ENCODE peak calls at places on chromosomes 2 and 18, in six cellular contexts. One of them, this sample, is unnamed. For H3K4me1, the result is how much of the 10 kb centered on the place peaks cover.

GRCh38 chr2:2810504-2810903 is 479.4 kb upstream of the MYT1L start:
- DNase-seq in astrocyte: no peak
- DNase-seq in psoas muscle: no peak
- DNase-seq in OCI-LY7: no peak
- DNase-seq in Panc1: no peak
- DNase-seq in kidney: peak
- DNase-seq in this sample: no peak

GRCh38 chr2:130834091-130834922 is 2.4 kb upstream of the ARHGEF4 start:
- DNase-seq in astrocyte: peak
- DNase-seq in psoas muscle: peak
- DNase-seq in OCI-LY7: peak
- DNase-seq in Panc1: no peak
- DNase-seq in kidney: peak
- DNase-seq in this sample: no peak

GRCh38 chr18:26940744-26941398 is 75.4 kb upstream of the AQP4 start:
- DNase-seq in astrocyte: no peak
- DNase-seq in psoas muscle: no peak
- DNase-seq in OCI-LY7: no peak
- DNase-seq in Panc1: no peak
- DNase-seq in kidney: no peak
- DNase-seq in this sample: no peak

GRCh38 chr18:56358608-56359007 is 279.8 kb downstream of the TXNL1 start:
- DNase-seq in astrocyte: no peak
- DNase-seq in psoas muscle: no peak
- DNase-seq in OCI-LY7: no peak
- DNase-seq in Panc1: no peak
- DNase-seq in kidney: no peak
- DNase-seq in this sample: no peak

GRCh38 chr18:58556333-58557012 is 72.4 kb downstream of the ALPK2 start:
- DNase-seq in astrocyte: no peak
- DNase-seq in psoas muscle: peak
- DNase-seq in OCI-LY7: no peak
- DNase-seq in Panc1: no peak
- DNase-seq in kidney: no peak
- DNase-seq in this sample: peak

GRCh38 chr2:130827502-130828251 is 9.0 kb upstream of the ARHGEF4 start:
- DNase-seq in astrocyte: peak
- DNase-seq in psoas muscle: no peak
- DNase-seq in OCI-LY7: no peak
- DNase-seq in Panc1: no peak
- DNase-seq in kidney: peak
- DNase-seq in this sample: no peak

GRCh38 chr2:44952806-44953685 is 11.5 kb downstream of the SIX3 start:
- DNase-seq in astrocyte: no peak
- DNase-seq in psoas muscle: peak
- DNase-seq in OCI-LY7: no peak
- DNase-seq in Panc1: no peak
- DNase-seq in kidney: no peak
- DNase-seq in this sample: no peak

GRCh38 chr2:70088508-70089219 is 1.4 kb downstream of the PCBP1 start:
- DNase-seq in astrocyte: no peak
- DNase-seq in psoas muscle: no peak
- DNase-seq in OCI-LY7: no peak
- DNase-seq in Panc1: no peak
- DNase-seq in kidney: no peak
- DNase-seq in this sample: no peak

GRCh38 chr2:135916232-135916631 is 40.0 kb upstream of the MCM6 start:
- DNase-seq in astrocyte: peak
- DNase-seq in psoas muscle: no peak
- DNase-seq in OCI-LY7: peak
- DNase-seq in Panc1: peak
- DNase-seq in kidney: no peak
- DNase-seq in this sample: no peak

GRCh38 chr2:164073053-164073757 is 337.4 kb upstream of the FIGN start:
- DNase-seq in astrocyte: peak
- DNase-seq in psoas muscle: no peak
- DNase-seq in OCI-LY7: no peak
- DNase-seq in Panc1: no peak
- DNase-seq in kidney: no peak
- DNase-seq in this sample: no peak

GRCh38 chr18:3703732-3704176 is 253.8 kb downstream of the TGIF1 start:
- DNase-seq in astrocyte: peak
- DNase-seq in psoas muscle: peak
- DNase-seq in OCI-LY7: peak
- DNase-seq in Panc1: peak
- DNase-seq in kidney: no peak
- DNase-seq in this sample: peak

GRCh38 chr2:149483004-149483605 is 104.5 kb downstream of the MMADHC start:
- DNase-seq in astrocyte: peak
- DNase-seq in psoas muscle: no peak
- DNase-seq in OCI-LY7: no peak
- DNase-seq in Panc1: no peak
- DNase-seq in kidney: no peak
- DNase-seq in this sample: no peak

GRCh38 chr2:133389569-133389968 is 178.7 kb downstream of the NCKAP5 start:
- DNase-seq in astrocyte: no peak
- DNase-seq in psoas muscle: no peak
- DNase-seq in OCI-LY7: no peak
- DNase-seq in Panc1: no peak
- DNase-seq in kidney: no peak
- DNase-seq in this sample: no peak

GRCh38 chr2:190909680-190910079 is 29.1 kb downstream of the GLS start:
- DNase-seq in astrocyte: no peak
- DNase-seq in psoas muscle: no peak
- DNase-seq in OCI-LY7: no peak
- DNase-seq in Panc1: no peak
- DNase-seq in kidney: no peak
- DNase-seq in this sample: no peak

GRCh38 chr2:190904644-190905043 is 24.0 kb downstream of the GLS start:
- DNase-seq in astrocyte: peak
- DNase-seq in psoas muscle: no peak
- DNase-seq in OCI-LY7: no peak
- DNase-seq in Panc1: no peak
- DNase-seq in kidney: no peak
- DNase-seq in this sample: no peak

DNA sequence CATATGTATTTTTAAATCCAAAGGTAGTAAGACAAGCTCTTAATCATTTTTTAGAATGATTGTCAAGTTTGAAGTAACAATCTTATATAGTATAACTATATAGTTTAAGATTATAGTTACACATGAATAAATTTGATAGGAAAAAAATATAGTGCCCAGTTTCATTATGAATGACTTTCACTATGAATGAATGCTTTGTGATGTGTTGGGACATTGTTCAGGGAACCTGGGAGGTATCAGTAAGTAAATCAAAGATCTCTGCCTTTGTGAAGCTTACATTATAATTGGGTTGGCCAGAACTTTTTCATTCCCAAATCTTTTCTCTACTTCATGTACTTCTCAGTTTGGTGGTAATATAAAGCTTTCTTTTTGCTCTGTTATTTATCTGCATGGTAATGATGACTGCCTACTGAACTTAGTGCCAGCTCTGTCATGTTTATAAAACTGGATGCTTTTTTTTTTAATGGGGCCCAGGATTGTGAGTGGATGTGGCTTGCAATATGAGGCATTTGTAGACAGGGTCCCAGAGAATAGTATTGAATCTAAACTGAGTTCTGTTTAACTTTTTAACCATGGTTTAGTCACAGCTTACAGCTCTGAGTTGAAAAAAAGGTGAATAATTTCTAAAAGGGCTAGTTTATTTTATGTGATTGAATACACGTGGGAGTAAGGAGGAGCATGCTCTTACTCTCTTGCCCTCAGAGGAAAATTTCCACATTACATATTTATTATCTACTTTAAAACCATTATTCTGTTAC is 23.3 kb downstream of the GLS start:
- DNase-seq in astrocyte: no peak
- DNase-seq in psoas muscle: no peak
- DNase-seq in OCI-LY7: no peak
- DNase-seq in Panc1: no peak
- DNase-seq in kidney: no peak
- DNase-seq in this sample: no peak
- H3K27ac ChIP-seq in astrocyte: peak
- H3K27ac ChIP-seq in psoas muscle: no peak
- H3K27ac ChIP-seq in OCI-LY7: no peak
- H3K27ac ChIP-seq in Panc1: no peak
- H3K27ac ChIP-seq in kidney: no peak
- H3K27ac ChIP-seq in this sample: no peak

DNA sequence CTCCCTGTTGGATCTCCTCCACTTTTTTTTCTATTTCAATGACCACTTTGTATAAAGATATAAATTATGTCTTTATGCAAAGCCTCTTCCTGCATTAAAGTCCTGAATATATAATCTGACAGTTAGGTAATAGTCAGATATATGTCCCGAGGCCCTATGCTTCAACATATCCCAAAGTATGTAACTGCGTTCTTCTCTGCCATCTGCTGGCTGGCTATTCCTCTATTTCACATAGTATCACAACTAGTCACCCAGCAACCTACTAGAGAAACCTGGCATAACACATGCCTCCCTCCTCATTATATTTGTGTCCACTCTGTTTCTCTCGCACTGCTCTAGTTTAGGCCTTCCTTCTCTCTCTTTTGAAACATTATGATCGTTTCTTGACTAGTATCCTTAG is 640.8 kb downstream of the DPP10 start:
- DNase-seq in astrocyte: no peak
- DNase-seq in psoas muscle: no peak
- DNase-seq in OCI-LY7: no peak
- DNase-seq in Panc1: no peak
- DNase-seq in kidney: no peak
- DNase-seq in this sample: no peak
- TF ChIP-seq CTCF in astrocyte: no peak
- TF ChIP-seq CTCF in psoas muscle: no peak
- TF ChIP-seq CTCF in OCI-LY7: peak
- TF ChIP-seq CTCF in Panc1: peak
- TF ChIP-seq CTCF in kidney: no peak
- TF ChIP-seq CTCF in this sample: peak

GRCh38 chr2:174776686-174777085 is 12.4 kb upstream of the CHRNA1 start:
- DNase-seq in astrocyte: no peak
- DNase-seq in psoas muscle: no peak
- DNase-seq in OCI-LY7: no peak
- DNase-seq in Panc1: no peak
- DNase-seq in kidney: no peak
- DNase-seq in this sample: no peak
- H3K4me1 ChIP-seq in astrocyte: under half
- H3K4me1 ChIP-seq in psoas muscle: under half
- H3K4me1 ChIP-seq in OCI-LY7: under half
- H3K4me1 ChIP-seq in Panc1: under half
- H3K4me1 ChIP-seq in kidney: under half
- H3K4me1 ChIP-seq in this sample: under half

GRCh38 chr2:177178797-177179196 is 33.8 kb upstream of the HNRNPA3 start:
- DNase-seq in astrocyte: no peak
- DNase-seq in psoas muscle: no peak
- DNase-seq in OCI-LY7: no peak
- DNase-seq in Panc1: no peak
- DNase-seq in kidney: no peak
- DNase-seq in this sample: no peak
- H3K27ac ChIP-seq in astrocyte: no peak
- H3K27ac ChIP-seq in psoas muscle: no peak
- H3K27ac ChIP-seq in OCI-LY7: no peak
- H3K27ac ChIP-seq in Panc1: no peak
- H3K27ac ChIP-seq in kidney: no peak
- H3K27ac ChIP-seq in this sample: no peak

GRCh38 chr2:158477202-158477601 is 20.4 kb downstream of the PKP4 start:
- DNase-seq in astrocyte: no peak
- DNase-seq in psoas muscle: no peak
- DNase-seq in OCI-LY7: peak
- DNase-seq in Panc1: no peak
- DNase-seq in kidney: no peak
- DNase-seq in this sample: no peak

GRCh38 chr2:158478237-158478636 is 21.5 kb downstream of the PKP4 start:
- DNase-seq in astrocyte: no peak
- DNase-seq in psoas muscle: no peak
- DNase-seq in OCI-LY7: no peak
- DNase-seq in Panc1: no peak
- DNase-seq in kidney: no peak
- DNase-seq in this sample: no peak

GRCh38 chr2:158473719-158474392 is 17.1 kb downstream of the PKP4 start:
- DNase-seq in astrocyte: no peak
- DNase-seq in psoas muscle: no peak
- DNase-seq in OCI-LY7: peak
- DNase-seq in Panc1: no peak
- DNase-seq in kidney: no peak
- DNase-seq in this sample: no peak
- TF ChIP-seq CTCF in astrocyte: no peak
- TF ChIP-seq CTCF in psoas muscle: no peak
- TF ChIP-seq CTCF in OCI-LY7: peak
- TF ChIP-seq CTCF in Panc1: peak
- TF ChIP-seq CTCF in kidney: no peak
- TF ChIP-seq CTCF in this sample: no peak

DNA sequence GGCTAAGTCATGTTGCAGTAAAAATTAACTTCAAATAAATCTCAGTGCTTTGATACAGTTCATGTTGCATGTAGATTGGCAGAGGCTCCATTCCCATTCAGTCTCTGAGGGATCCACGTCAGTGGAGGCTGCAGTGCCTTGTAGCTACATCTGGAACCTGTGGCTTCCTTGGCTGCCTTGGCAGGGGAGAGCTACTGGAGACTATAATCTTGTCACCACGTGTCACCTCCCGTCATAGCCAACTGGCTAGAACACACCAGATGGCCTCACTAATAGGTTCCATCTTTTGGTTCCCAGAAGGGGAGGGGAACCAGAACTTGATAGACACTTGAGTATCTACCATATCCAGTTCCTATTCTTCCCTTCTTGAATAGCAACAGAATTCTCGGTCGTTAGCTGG is 28.4 kb downstream of the E2F6 start:
- DNase-seq in astrocyte: no peak
- DNase-seq in psoas muscle: no peak
- DNase-seq in OCI-LY7: no peak
- DNase-seq in Panc1: no peak
- DNase-seq in kidney: no peak
- DNase-seq in this sample: no peak
- H3K4me1 ChIP-seq in astrocyte: under half
- H3K4me1 ChIP-seq in psoas muscle: under half
- H3K4me1 ChIP-seq in OCI-LY7: under half
- H3K4me1 ChIP-seq in Panc1: under half
- H3K4me1 ChIP-seq in kidney: under half
- H3K4me1 ChIP-seq in this sample: under half

This sample was measured in heart right ventricle.